ENCODE peak calls at places on chromosome 2, in nine cellular contexts. J is ovary, F is PC-9, U is mammary epithelial cell, Q is suprapubic skin, K is PC-3, W is kidney, Y is K562, L is psoas muscle. I is an unnamed sample.

GRCh38 chr2:176285321-176285720 is 16.1 kb downstream of the MTX2 start:
- DNase-seq in J (no peak), F (no peak), U (peak; percentile 46), Q (no peak), K (no peak), W (no peak), Y (no peak), L (no peak), I (no peak)

GRCh38 chr2:204024906-204025475 is 88.4 kb downstream of the ICOS start:
- DNase-seq in J (no peak), F (no peak), U (no peak), Q (no peak), K (no peak), W (no peak), Y (no peak), L (no peak), I (no peak)

GRCh38 chr2:167478196-167478595 is 589.9 kb downstream of the XIRP2 start:
- DNase-seq in J (no peak), F (no peak), U (no peak), Q (no peak), K (no peak), W (no peak), Y (no peak), L (no peak), I (no peak)

GRCh38 chr2:178824181-178824580 is 17.0 kb upstream of the TTN start:
- DNase-seq in J (no peak), F (no peak), U (no peak), Q (no peak), K (no peak), W (no peak), Y (no peak), L (peak; percentile 58), I (no peak)

GRCh38 chr2:148282201-148282600 is 261.3 kb downstream of the MBD5 start:
- DNase-seq in J (no peak), F (peak; percentile 38), U (no peak), Q (no peak), K (peak; percentile 63), W (no peak), Y (no peak), L (no peak), I (no peak)

GRCh38 chr2:167817422-167817821 is 430.0 kb downstream of the STK39 start:
- DNase-seq in J (no peak), F (no peak), U (no peak), Q (no peak), K (no peak), W (no peak), Y (no peak), L (no peak), I (no peak)

GRCh38 chr2:56474412-56475158 is 290.8 kb downstream of the CCDC85A start:
- DNase-seq in J (no peak), F (no peak), U (no peak), Q (no peak), K (no peak), W (no peak), Y (no peak), L (no peak), I (no peak)

GRCh38 chr2:161036926-161037325 is 123.3 kb upstream of the TANK start:
- DNase-seq in J (no peak), F (no peak), U (no peak), Q (no peak), K (no peak), W (no peak), Y (no peak), L (no peak), I (no peak)

GRCh38 chr2:60505240-60505639 is 48.2 kb downstream of the BCL11A start:
- DNase-seq in J (no peak), F (no peak), U (peak; percentile 85), Q (no peak), K (no peak), W (no peak), Y (no peak), L (no peak), I (no peak)

GRCh38 chr2:119385465-119385864 is 18.7 kb downstream of the DBI start:
- DNase-seq in J (no peak), F (no peak), U (no peak), Q (no peak), K (no peak), W (no peak), Y (no peak), L (no peak), I (no peak)

GRCh38 chr2:152489364-152489763 is 154.4 kb downstream of the FMNL2 start:
- DNase-seq in J (no peak), F (no peak), U (no peak), Q (no peak), K (no peak), W (no peak), Y (no peak), L (no peak), I (no peak)

GRCh38 chr2:152486048-152486736 is 151.2 kb downstream of the FMNL2 start:
- DNase-seq in J (no peak), F (no peak), U (no peak), Q (no peak), K (no peak), W (no peak), Y (no peak), L (no peak), I (no peak)

GRCh38 chr2:152488075-152488474 is 153.1 kb downstream of the FMNL2 start:
- DNase-seq in J (no peak), F (no peak), U (no peak), Q (no peak), K (no peak), W (no peak), Y (no peak), L (no peak), I (no peak)

GRCh38 chr2:152483276-152483996 is 148.5 kb downstream of the FMNL2 start:
- DNase-seq in J (no peak), F (peak; percentile 73), U (no peak), Q (no peak), K (no peak), W (no peak), Y (no peak), L (no peak), I (no peak)

GRCh38 chr2:152486737-152487063 is 151.7 kb downstream of the FMNL2 start:
- DNase-seq in J (no peak), F (no peak), U (no peak), Q (no peak), K (no peak), W (no peak), Y (no peak), L (no peak), I (no peak)
- H3K4me3 ChIP-seq in J (no peak overlapping the region), F (no peak overlapping the region), U (no peak overlapping the region), Q (no peak overlapping the region), K (no peak overlapping the region), W (peak overlapping the region; percentile 17), Y (no peak overlapping the region), L (no peak overlapping the region), I (no peak overlapping the region)

GRCh38 chr2:32135409-32135808 is 30.3 kb upstream of the SLC30A6 start:
- DNase-seq in J (no peak), F (peak; percentile 90), U (peak; percentile 72), Q (no peak), K (peak; percentile 89), W (no peak), Y (peak; percentile 61), L (no peak), I (no peak)
- TF ChIP-seq CTCF in J (no peak), F (peak; percentile 67), U (peak; percentile 38), Q (no peak), K (peak; percentile 58), W (no peak), Y (no peak), L (peak; percentile 19), I (no peak)

DNA sequence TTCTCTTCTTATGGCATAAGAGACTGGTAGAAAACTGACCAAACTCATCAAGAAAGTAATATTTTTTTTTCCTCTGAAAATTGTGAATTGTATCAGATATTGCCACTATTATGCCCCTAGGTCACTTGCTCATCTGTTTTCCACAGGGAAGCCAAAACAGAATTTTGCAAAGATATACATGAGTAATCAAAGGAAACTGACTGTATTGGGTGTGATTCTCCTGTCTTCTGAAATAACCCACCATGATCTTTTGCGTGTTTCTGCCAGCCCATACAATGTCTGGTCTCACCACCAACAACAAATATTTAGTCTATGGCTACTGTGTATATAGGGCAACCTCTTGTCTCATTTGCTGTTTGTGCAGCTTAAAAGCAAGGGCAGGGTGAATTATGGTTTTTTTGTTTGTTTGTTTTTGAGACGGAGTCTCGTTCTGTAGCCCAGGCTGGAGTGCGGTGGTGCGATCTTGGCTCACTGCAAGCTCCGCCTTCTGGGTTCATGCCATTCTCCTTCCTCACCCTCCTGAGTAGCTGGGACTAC is 26.5 kb downstream of the EPAS1 start:
- DNase-seq in J (no peak), F (no peak), U (no peak), Q (no peak), K (no peak), W (no peak), Y (no peak), L (no peak), I (no peak)
- H3K27ac ChIP-seq in J (no peak overlapping the region), F (peak overlapping the region; percentile 0), U (no peak overlapping the region), Q (no peak overlapping the region), K (no peak overlapping the region), W (no peak overlapping the region), Y (no peak overlapping the region), L (no peak overlapping the region), I (no peak overlapping the region)

GRCh38 chr2:240810621-240811020 is 9.4 kb downstream of the KIF1A start:
- DNase-seq in J (no peak), F (no peak), U (no peak), Q (peak; percentile 62), K (no peak), W (peak; percentile 59), Y (no peak), L (no peak), I (no peak)
- H3K4me3 ChIP-seq in J (no peak overlapping the region), F (no peak overlapping the region), U (no peak overlapping the region), Q (no peak overlapping the region), K (no peak overlapping the region), W (no peak overlapping the region), Y (no peak overlapping the region), L (no peak overlapping the region), I (no peak overlapping the region)

DNA sequence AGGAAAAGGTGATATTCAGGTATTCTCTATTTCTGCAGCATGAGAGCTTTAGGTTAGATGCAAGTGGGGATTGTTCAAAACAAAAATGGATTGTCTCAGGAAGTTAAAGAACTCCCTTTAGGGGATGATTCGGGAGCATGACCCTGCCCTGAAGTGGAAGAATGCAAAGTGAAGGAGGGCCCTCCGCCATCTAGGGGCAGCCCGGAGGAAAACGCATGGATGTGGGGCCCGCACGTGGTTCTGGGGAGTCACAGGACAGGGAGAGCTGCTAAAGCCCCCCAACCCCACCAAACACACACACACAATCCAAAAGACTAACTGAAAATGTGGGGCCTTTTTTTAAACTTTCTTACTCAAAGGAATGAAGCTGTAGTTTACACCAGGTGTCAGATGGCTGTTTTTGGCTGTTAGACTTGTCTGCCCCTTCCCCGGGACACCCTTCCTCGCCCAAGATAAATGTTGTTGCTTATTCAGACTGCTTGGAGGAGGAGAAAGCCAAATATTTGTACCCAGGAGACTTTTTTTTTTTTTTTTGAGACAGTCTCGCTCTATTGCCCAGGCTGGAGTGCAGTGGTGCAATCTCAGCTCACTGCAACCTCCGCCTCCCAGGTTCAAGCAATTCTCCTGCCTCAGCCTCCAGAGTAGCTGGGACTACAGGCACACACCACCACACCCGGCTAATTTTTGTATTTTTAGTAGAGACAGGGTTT is 78.8 kb downstream of the HNRNPLL start:
- DNase-seq in J (no peak), F (no peak), U (no peak), Q (no peak), K (no peak), W (no peak), Y (peak; percentile 77), L (no peak), I (no peak)
- TF ChIP-seq CTCF in J (no peak), F (no peak), U (no peak), Q (no peak), K (peak; percentile 43), W (no peak), Y (peak; percentile 75), L (peak; percentile 21), I (no peak)

I was measured in dorsolateral prefrontal cortex.